ENCODE peak calls at places on chromosomes 5 and 9, in six cellular contexts. One of them, this sample, is unnamed.

GRCh38 chr5:149177911-149178565 is 36.7 kb downstream of the ABLIM3 start:
- DNase-seq in MM.1S: no peak
- DNase-seq in PC-3: no peak
- DNase-seq in HCT116: no peak
- DNase-seq in SK-N-SH: no peak
- DNase-seq in GM23248: no peak
- DNase-seq in this sample: no peak

GRCh38 chr5:114658179-114658578 is 296.3 kb downstream of the KCNN2 start:
- DNase-seq in MM.1S: no peak
- DNase-seq in PC-3: no peak
- DNase-seq in HCT116: no peak
- DNase-seq in SK-N-SH: no peak
- DNase-seq in GM23248: no peak
- DNase-seq in this sample: no peak

GRCh38 chr9:78605029-78605930 is 308.4 kb downstream of the PSAT1 start:
- DNase-seq in MM.1S: no peak
- DNase-seq in PC-3: no peak
- DNase-seq in HCT116: no peak
- DNase-seq in SK-N-SH: no peak
- DNase-seq in GM23248: no peak
- DNase-seq in this sample: no peak

GRCh38 chr9:37760416-37761165 is 7.0 kb downstream of the TRMT10B start:
- DNase-seq in MM.1S: no peak
- DNase-seq in PC-3: peak; percentile 16
- DNase-seq in HCT116: no peak
- DNase-seq in SK-N-SH: no peak
- DNase-seq in GM23248: peak; percentile 79
- DNase-seq in this sample: no peak

GRCh38 chr5:14357441-14357840 is 214.3 kb downstream of the TRIO start:
- DNase-seq in MM.1S: no peak
- DNase-seq in PC-3: no peak
- DNase-seq in HCT116: no peak
- DNase-seq in SK-N-SH: no peak
- DNase-seq in GM23248: no peak
- DNase-seq in this sample: no peak

GRCh38 chr9:17004500-17004899 is 130.3 kb upstream of the CNTLN start:
- DNase-seq in MM.1S: no peak
- DNase-seq in PC-3: no peak
- DNase-seq in HCT116: no peak
- DNase-seq in SK-N-SH: no peak
- DNase-seq in GM23248: peak; percentile 57
- DNase-seq in this sample: no peak

GRCh38 chr5:144549580-144549979 is 378.9 kb downstream of the KCTD16 start:
- DNase-seq in MM.1S: no peak
- DNase-seq in PC-3: no peak
- DNase-seq in HCT116: no peak
- DNase-seq in SK-N-SH: no peak
- DNase-seq in GM23248: peak; percentile 34
- DNase-seq in this sample: no peak

GRCh38 chr5:17180957-17181723 is 36.3 kb upstream of the BASP1 start:
- DNase-seq in MM.1S: no peak
- DNase-seq in PC-3: peak; percentile 95
- DNase-seq in HCT116: no peak
- DNase-seq in SK-N-SH: peak; percentile 19
- DNase-seq in GM23248: peak; percentile 98
- DNase-seq in this sample: no peak

GRCh38 chr5:131423056-131423455 is 159.2 kb downstream of the CDC42SE2 start:
- DNase-seq in MM.1S: no peak
- DNase-seq in PC-3: peak; percentile 31
- DNase-seq in HCT116: no peak
- DNase-seq in SK-N-SH: peak; percentile 52
- DNase-seq in GM23248: peak; percentile 60
- DNase-seq in this sample: peak; percentile 57

GRCh38 chr5:146440348-146440747 is 6.8 kb upstream of the TCERG1 start:
- DNase-seq in MM.1S: no peak
- DNase-seq in PC-3: peak; percentile 25
- DNase-seq in HCT116: no peak
- DNase-seq in SK-N-SH: no peak
- DNase-seq in GM23248: no peak
- DNase-seq in this sample: no peak

GRCh38 chr5:32298056-32298420 is 14.7 kb downstream of the MTMR12 start:
- DNase-seq in MM.1S: no peak
- DNase-seq in PC-3: no peak
- DNase-seq in HCT116: no peak
- DNase-seq in SK-N-SH: no peak
- DNase-seq in GM23248: no peak
- DNase-seq in this sample: no peak

GRCh38 chr5:32301891-32302290 is 10.8 kb downstream of the MTMR12 start:
- DNase-seq in MM.1S: no peak
- DNase-seq in PC-3: no peak
- DNase-seq in HCT116: no peak
- DNase-seq in SK-N-SH: no peak
- DNase-seq in GM23248: no peak
- DNase-seq in this sample: no peak

GRCh38 chr5:32302822-32303754 is 9.7 kb downstream of the MTMR12 start:
- DNase-seq in MM.1S: no peak
- DNase-seq in PC-3: no peak
- DNase-seq in HCT116: no peak
- DNase-seq in SK-N-SH: no peak
- DNase-seq in GM23248: peak; percentile 13
- DNase-seq in this sample: no peak

GRCh38 chr5:32297181-32298055 is 15.3 kb downstream of the MTMR12 start:
- DNase-seq in MM.1S: no peak
- DNase-seq in PC-3: no peak
- DNase-seq in HCT116: no peak
- DNase-seq in SK-N-SH: no peak
- DNase-seq in GM23248: no peak
- DNase-seq in this sample: no peak

DNA sequence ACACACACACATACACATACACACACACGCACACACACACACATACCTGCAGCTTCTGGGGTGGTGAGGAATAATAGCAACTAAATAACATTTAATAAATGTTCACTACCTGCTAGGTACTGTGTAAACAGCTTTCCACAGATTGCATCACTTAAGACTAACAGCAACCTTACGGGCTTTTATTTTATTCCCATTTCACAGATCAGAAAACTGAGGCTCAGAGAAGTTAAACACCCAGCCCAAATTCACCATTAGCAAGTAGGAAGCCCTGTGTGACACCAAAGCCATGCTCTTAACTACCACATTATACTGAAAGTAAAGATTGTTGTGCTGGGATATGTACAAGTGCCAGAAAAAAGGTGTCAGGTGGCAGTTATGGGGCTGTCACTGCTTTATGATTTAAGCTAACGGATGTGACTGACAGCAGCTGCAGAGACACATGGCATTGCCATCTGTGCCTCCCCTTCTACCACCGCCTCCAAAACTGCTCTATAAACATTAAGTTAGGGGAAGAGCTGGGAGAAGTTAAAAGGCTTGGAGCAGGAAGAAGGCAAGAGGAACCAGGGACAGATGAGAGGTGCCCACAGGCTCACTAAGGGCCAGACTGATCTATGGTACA is 13.6 kb downstream of the MTMR12 start:
- DNase-seq in MM.1S: no peak
- DNase-seq in PC-3: no peak
- DNase-seq in HCT116: no peak
- DNase-seq in SK-N-SH: no peak
- DNase-seq in GM23248: no peak
- DNase-seq in this sample: no peak
- H3K9ac ChIP-seq in MM.1S: no peak overlapping the region
- H3K9ac ChIP-seq in PC-3: no peak overlapping the region
- H3K9ac ChIP-seq in HCT116: no peak overlapping the region
- H3K9ac ChIP-seq in SK-N-SH: no peak overlapping the region
- H3K9ac ChIP-seq in GM23248: no peak overlapping the region
- H3K9ac ChIP-seq in this sample: no peak overlapping the region

DNA sequence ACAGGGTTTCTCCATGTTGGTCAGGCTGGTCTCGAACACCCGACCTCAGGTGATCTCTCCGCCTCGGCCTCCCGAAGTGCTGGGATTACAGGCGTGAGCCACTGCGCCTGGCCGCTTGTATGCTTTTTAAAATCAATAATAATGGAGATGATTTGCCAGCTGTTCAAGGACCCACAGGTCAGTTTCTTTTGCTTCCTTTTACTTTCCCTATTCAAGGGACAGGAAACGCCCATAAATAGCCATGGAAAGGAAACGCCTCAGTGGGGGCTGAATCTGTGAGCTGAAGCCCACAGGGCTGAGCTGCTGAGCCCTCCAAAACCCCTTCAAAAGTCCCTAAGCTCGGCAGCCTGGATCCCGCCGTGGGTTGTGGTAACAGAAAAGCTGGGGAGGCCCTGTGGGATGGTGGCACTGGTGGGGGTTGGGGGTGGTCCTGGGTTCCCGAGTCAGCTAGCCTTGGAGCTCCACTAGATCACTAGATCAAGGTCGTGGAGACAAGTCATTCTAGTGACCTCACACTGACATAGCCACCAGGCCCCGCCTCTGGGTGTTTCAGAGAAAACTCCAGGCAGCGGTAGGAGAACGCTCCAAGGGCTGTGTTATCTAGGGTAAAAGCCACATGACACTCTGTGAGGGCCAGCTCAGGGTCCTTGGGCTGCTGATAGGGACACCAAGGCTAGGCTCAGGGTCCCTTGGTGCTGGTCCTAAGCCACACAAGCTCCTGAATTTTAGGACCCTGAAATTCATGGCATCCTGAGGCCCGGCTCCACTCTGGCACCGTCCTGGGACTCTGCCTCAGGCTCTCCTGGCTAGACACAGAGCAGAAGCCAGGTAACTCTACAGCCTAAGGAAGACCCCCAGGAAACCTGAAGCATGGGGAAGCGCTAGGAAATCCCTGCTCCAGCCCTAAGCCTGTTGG is 18.0 kb upstream of the DUSP1 start:
- DNase-seq in MM.1S: no peak
- DNase-seq in PC-3: no peak
- DNase-seq in HCT116: no peak
- DNase-seq in SK-N-SH: no peak
- DNase-seq in GM23248: peak; percentile 58
- DNase-seq in this sample: no peak
- H3K4me2 ChIP-seq in MM.1S: no peak overlapping the region
- H3K4me2 ChIP-seq in PC-3: no peak overlapping the region
- H3K4me2 ChIP-seq in HCT116: no peak overlapping the region
- H3K4me2 ChIP-seq in SK-N-SH: no peak overlapping the region
- H3K4me2 ChIP-seq in GM23248: no peak overlapping the region
- H3K4me2 ChIP-seq in this sample: no peak overlapping the region

DNA sequence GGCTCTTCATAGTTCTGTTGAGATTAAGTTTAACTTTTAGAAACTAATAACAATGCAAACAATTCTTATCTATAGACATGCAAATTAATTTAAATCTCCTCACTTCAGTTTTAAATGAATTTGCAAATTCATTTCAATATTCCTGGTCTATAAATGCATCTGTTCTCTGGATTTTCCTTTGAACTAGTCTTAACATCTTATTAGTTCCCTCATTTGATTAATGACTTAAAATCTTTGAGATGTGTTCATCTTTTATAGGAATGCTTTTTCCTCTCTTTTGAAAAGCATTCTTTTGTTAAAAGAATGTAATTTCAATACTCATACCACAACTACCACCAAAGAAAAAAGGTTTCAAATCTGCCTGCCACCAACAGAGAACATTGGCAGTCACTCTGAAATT is 169.4 kb downstream of the RASEF start:
- DNase-seq in MM.1S: no peak
- DNase-seq in PC-3: no peak
- DNase-seq in HCT116: no peak
- DNase-seq in SK-N-SH: no peak
- DNase-seq in GM23248: no peak
- DNase-seq in this sample: no peak
- H3K9me2 ChIP-seq in MM.1S: no peaks in the 10 kb centered on the region
- H3K9me2 ChIP-seq in PC-3: no peaks in the 10 kb centered on the region
- H3K9me2 ChIP-seq in HCT116: no peaks in the 10 kb centered on the region
- H3K9me2 ChIP-seq in SK-N-SH: no peaks in the 10 kb centered on the region
- H3K9me2 ChIP-seq in GM23248: no peaks in the 10 kb centered on the region
- H3K9me2 ChIP-seq in this sample: no peaks in the 10 kb centered on the region

GRCh38 chr9:133227242-133227860 is 18.3 kb upstream of the OBP2B start:
- DNase-seq in MM.1S: no peak
- DNase-seq in PC-3: no peak
- DNase-seq in HCT116: no peak
- DNase-seq in SK-N-SH: no peak
- DNase-seq in GM23248: no peak
- DNase-seq in this sample: no peak

GRCh38 chr9:133234577-133235322 is 25.7 kb upstream of the OBP2B start:
- DNase-seq in MM.1S: no peak
- DNase-seq in PC-3: no peak
- DNase-seq in HCT116: no peak
- DNase-seq in SK-N-SH: no peak
- DNase-seq in GM23248: no peak
- DNase-seq in this sample: no peak

GRCh38 chr9:133226219-133227171 is 17.4 kb upstream of the OBP2B start:
- DNase-seq in MM.1S: no peak
- DNase-seq in PC-3: no peak
- DNase-seq in HCT116: no peak
- DNase-seq in SK-N-SH: peak; percentile 86
- DNase-seq in GM23248: no peak
- DNase-seq in this sample: no peak

GRCh38 chr9:133233681-133234432 is 24.8 kb upstream of the OBP2B start:
- DNase-seq in MM.1S: no peak
- DNase-seq in PC-3: no peak
- DNase-seq in HCT116: no peak
- DNase-seq in SK-N-SH: no peak
- DNase-seq in GM23248: no peak
- DNase-seq in this sample: no peak

DNA sequence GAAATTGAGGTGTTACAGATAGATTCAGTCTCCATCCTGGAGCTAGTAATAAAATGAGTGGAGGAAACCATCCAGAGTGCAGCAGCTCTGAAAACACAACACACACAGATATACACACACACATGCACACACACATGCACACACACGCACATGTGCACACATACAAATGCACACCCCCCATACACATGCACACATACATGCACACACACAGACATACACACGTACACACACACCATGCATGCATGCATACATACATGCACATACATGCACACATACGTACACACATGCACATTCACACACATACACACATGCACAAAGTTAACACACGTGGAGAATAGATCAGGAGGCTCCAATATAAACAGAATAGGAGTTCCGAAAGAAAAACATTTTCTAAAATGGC is 21.0 kb upstream of the OBP2B start:
- DNase-seq in MM.1S: no peak
- DNase-seq in PC-3: no peak
- DNase-seq in HCT116: no peak
- DNase-seq in SK-N-SH: no peak
- DNase-seq in GM23248: no peak
- DNase-seq in this sample: no peak
- H3K9ac ChIP-seq in MM.1S: no peak overlapping the region
- H3K9ac ChIP-seq in PC-3: no peak overlapping the region
- H3K9ac ChIP-seq in HCT116: no peak overlapping the region
- H3K9ac ChIP-seq in SK-N-SH: no peak overlapping the region
- H3K9ac ChIP-seq in GM23248: no peak overlapping the region
- H3K9ac ChIP-seq in this sample: no peak overlapping the region

This sample was measured in Karpas-422.